ENCODE peak calls at places on chromosomes 12 and 14, in four cellular contexts. One of them, this sample, is unnamed.

GRCh38 chr12:43103866-43104265 is 448.1 kb downstream of the ADAMTS20 start:
- DNase-seq in NT2/D1: no peak
- DNase-seq in Calu3: no peak
- DNase-seq in hypothalamus: no peak
- DNase-seq in this sample: no peak

GRCh38 chr14:38593477-38593876 is 337.6 kb upstream of the CLEC14A start:
- DNase-seq in NT2/D1: no peak
- DNase-seq in Calu3: no peak
- DNase-seq in hypothalamus: no peak
- DNase-seq in this sample: no peak

GRCh38 chr12:82176761-82177490 is 181.3 kb downstream of the CCDC59 start:
- DNase-seq in NT2/D1: no peak
- DNase-seq in Calu3: no peak
- DNase-seq in hypothalamus: no peak
- DNase-seq in this sample: no peak

GRCh38 chr12:126784328-126784921 is 1482.5 kb upstream of the TMEM132C start:
- DNase-seq in NT2/D1: peak; percentile 61
- DNase-seq in Calu3: peak; percentile 73
- DNase-seq in hypothalamus: no peak
- DNase-seq in this sample: peak; percentile 11

GRCh38 chr12:26870491-26871419 is 37.8 kb upstream of the ITPR2 start:
- DNase-seq in NT2/D1: no peak
- DNase-seq in Calu3: peak; percentile 27
- DNase-seq in hypothalamus: no peak
- DNase-seq in this sample: no peak

GRCh38 chr12:5789469-5789968 is 155.5 kb downstream of the ANO2 start:
- DNase-seq in NT2/D1: peak; percentile 30
- DNase-seq in Calu3: no peak
- DNase-seq in hypothalamus: no peak
- DNase-seq in this sample: no peak

GRCh38 chr14:106141242-106142220 is 615.1 kb downstream of the TMEM121 start:
- DNase-seq in NT2/D1: no peak
- DNase-seq in Calu3: no peak
- DNase-seq in hypothalamus: no peak
- DNase-seq in this sample: no peak

GRCh38 chr12:32997471-32997870 is 100.9 kb upstream of the PKP2 start:
- DNase-seq in NT2/D1: peak; percentile 95
- DNase-seq in Calu3: no peak
- DNase-seq in hypothalamus: no peak
- DNase-seq in this sample: no peak

GRCh38 chr14:90903101-90903500 is 86.9 kb upstream of the TTC7B start:
- DNase-seq in NT2/D1: peak; percentile 28
- DNase-seq in Calu3: peak; percentile 63
- DNase-seq in hypothalamus: peak; percentile 22
- DNase-seq in this sample: peak; percentile 52

GRCh38 chr14:88198441-88198840 is 124.6 kb downstream of the KCNK10 start:
- DNase-seq in NT2/D1: no peak
- DNase-seq in Calu3: no peak
- DNase-seq in hypothalamus: no peak
- DNase-seq in this sample: peak; percentile 71

GRCh38 chr12:107704056-107704455 is 18.5 kb downstream of the PWP1 start:
- DNase-seq in NT2/D1: no peak
- DNase-seq in Calu3: no peak
- DNase-seq in hypothalamus: no peak
- DNase-seq in this sample: no peak

GRCh38 chr12:94955193-94955592 is 48.3 kb downstream of the NDUFA12 start:
- DNase-seq in NT2/D1: no peak
- DNase-seq in Calu3: no peak
- DNase-seq in hypothalamus: no peak
- DNase-seq in this sample: no peak

GRCh38 chr12:41514907-41515306 is 326.8 kb downstream of the PDZRN4 start:
- DNase-seq in NT2/D1: no peak
- DNase-seq in Calu3: peak; percentile 5
- DNase-seq in hypothalamus: no peak
- DNase-seq in this sample: no peak

GRCh38 chr12:48128800-48129199 is 9.6 kb downstream of the PFKM start:
- DNase-seq in NT2/D1: no peak
- DNase-seq in Calu3: no peak
- DNase-seq in hypothalamus: no peak
- DNase-seq in this sample: no peak

GRCh38 chr12:6567824-6568617 is at the start of gene NOP2:
- DNase-seq in NT2/D1: peak; percentile 98
- DNase-seq in Calu3: peak; percentile 94
- DNase-seq in hypothalamus: peak; percentile 83
- DNase-seq in this sample: peak; percentile 81

GRCh38 chr14:98548071-98548686 is 723.8 kb downstream of the BCL11B start:
- DNase-seq in NT2/D1: no peak
- DNase-seq in Calu3: no peak
- DNase-seq in hypothalamus: no peak
- DNase-seq in this sample: no peak

GRCh38 chr12:95553202-95553943 is 2.1 kb upstream of the USP44 start:
- DNase-seq in NT2/D1: no peak
- DNase-seq in Calu3: peak; percentile 4
- DNase-seq in hypothalamus: no peak
- DNase-seq in this sample: no peak

GRCh38 chr12:120734210-120734609 is 8.6 kb downstream of the ACADS start:
- DNase-seq in NT2/D1: no peak
- DNase-seq in Calu3: no peak
- DNase-seq in hypothalamus: no peak
- DNase-seq in this sample: no peak

GRCh38 chr12:9041321-9041720 is 52.0 kb downstream of the KLRG1 start:
- DNase-seq in NT2/D1: no peak
- DNase-seq in Calu3: no peak
- DNase-seq in hypothalamus: no peak
- DNase-seq in this sample: no peak

GRCh38 chr14:70567791-70568190 is 32.7 kb downstream of the MED6 start:
- DNase-seq in NT2/D1: peak; percentile 22
- DNase-seq in Calu3: peak; percentile 36
- DNase-seq in hypothalamus: no peak
- DNase-seq in this sample: no peak

GRCh38 chr12:105109465-105110212 is 2.1 kb downstream of the WASHC4 start:
- DNase-seq in NT2/D1: no peak
- DNase-seq in Calu3: peak; percentile 25
- DNase-seq in hypothalamus: no peak
- DNase-seq in this sample: no peak

GRCh38 chr12:6277982-6278438 is 32.5 kb upstream of the PLEKHG6 start:
- DNase-seq in NT2/D1: no peak
- DNase-seq in Calu3: peak; percentile 66
- DNase-seq in hypothalamus: no peak
- DNase-seq in this sample: no peak

GRCh38 chr12:69000540-69001243 is 67.7 kb upstream of the CPM start:
- DNase-seq in NT2/D1: no peak
- DNase-seq in Calu3: no peak
- DNase-seq in hypothalamus: no peak
- DNase-seq in this sample: no peak

GRCh38 chr14:52951730-52952481 is 1.1 kb upstream of the FERMT2 start:
- DNase-seq in NT2/D1: no peak
- DNase-seq in Calu3: peak; percentile 58
- DNase-seq in hypothalamus: peak; percentile 30
- DNase-seq in this sample: no peak

GRCh38 chr12:26713885-26714383 is 119.1 kb downstream of the ITPR2 start:
- DNase-seq in NT2/D1: no peak
- DNase-seq in Calu3: no peak
- DNase-seq in hypothalamus: no peak
- DNase-seq in this sample: no peak

GRCh38 chr14:51006781-51007211 is 62.5 kb upstream of the PYGL start:
- DNase-seq in NT2/D1: no peak
- DNase-seq in Calu3: no peak
- DNase-seq in hypothalamus: peak; percentile 55
- DNase-seq in this sample: peak; percentile 20

GRCh38 chr12:92961949-92962348 is 32.9 kb upstream of the EEA1 start:
- DNase-seq in NT2/D1: no peak
- DNase-seq in Calu3: no peak
- DNase-seq in hypothalamus: no peak
- DNase-seq in this sample: no peak

GRCh38 chr14:103923863-103924262 is 4.4 kb upstream of the TDRD9 start:
- DNase-seq in NT2/D1: no peak
- DNase-seq in Calu3: no peak
- DNase-seq in hypothalamus: no peak
- DNase-seq in this sample: no peak

GRCh38 chr14:76576047-76576741 is 185.1 kb upstream of the VASH1 start:
- DNase-seq in NT2/D1: no peak
- DNase-seq in Calu3: no peak
- DNase-seq in hypothalamus: no peak
- DNase-seq in this sample: no peak

GRCh38 chr12:19894049-19894448 is 454.8 kb downstream of the AEBP2 start:
- DNase-seq in NT2/D1: no peak
- DNase-seq in Calu3: no peak
- DNase-seq in hypothalamus: no peak
- DNase-seq in this sample: no peak

GRCh38 chr12:121494093-121494787 is 86.6 kb downstream of the KDM2B start:
- DNase-seq in NT2/D1: peak; percentile 44
- DNase-seq in Calu3: peak; percentile 68
- DNase-seq in hypothalamus: no peak
- DNase-seq in this sample: peak; percentile 54

GRCh38 chr12:120290541-120291312 is 976 bp downstream of the RNU4-2 start:
- DNase-seq in NT2/D1: no peak
- DNase-seq in Calu3: peak; percentile 51
- DNase-seq in hypothalamus: no peak
- DNase-seq in this sample: no peak

GRCh38 chr12:66087365-66087943 is 43.1 kb downstream of the LLPH start:
- DNase-seq in NT2/D1: peak; percentile 49
- DNase-seq in Calu3: peak; percentile 72
- DNase-seq in hypothalamus: peak; percentile 8
- DNase-seq in this sample: peak; percentile 46

GRCh38 chr12:3337944-3338343 is 153.1 kb upstream of the PRMT8 start:
- DNase-seq in NT2/D1: no peak
- DNase-seq in Calu3: no peak
- DNase-seq in hypothalamus: no peak
- DNase-seq in this sample: no peak

GRCh38 chr12:26295001-26295400 is 99.6 kb downstream of the SSPN start:
- DNase-seq in NT2/D1: no peak
- DNase-seq in Calu3: no peak
- DNase-seq in hypothalamus: no peak
- DNase-seq in this sample: no peak

GRCh38 chr12:42144174-42144423 is 575 bp downstream of the GXYLT1 start:
- DNase-seq in NT2/D1: no peak
- DNase-seq in Calu3: no peak
- DNase-seq in hypothalamus: no peak
- DNase-seq in this sample: no peak

GRCh38 chr14:91267965-91268437 is 23.5 kb upstream of the GPR68 start:
- DNase-seq in NT2/D1: no peak
- DNase-seq in Calu3: no peak
- DNase-seq in hypothalamus: no peak
- DNase-seq in this sample: no peak

GRCh38 chr12:28068467-28068866 is 95.9 kb upstream of the PTHLH start:
- DNase-seq in NT2/D1: no peak
- DNase-seq in Calu3: no peak
- DNase-seq in hypothalamus: no peak
- DNase-seq in this sample: no peak

GRCh38 chr14:62289471-62289870 is 527.3 kb downstream of the SNAPC1 start:
- DNase-seq in NT2/D1: no peak
- DNase-seq in Calu3: peak; percentile 19
- DNase-seq in hypothalamus: no peak
- DNase-seq in this sample: no peak

This sample was measured in neuronal stem cell.